ENCODE peak calls at places on chromosomes 4 and X, in five cellular contexts. G, J, Y, I and N are unnamed samples.

GRCh38 chrX:103453655-103454054 is 65.6 kb downstream of the RAB40A start:
- DNase-seq in G (peak; percentile 68), J (no peak), Y (no peak), I (no peak), N (no peak)

GRCh38 chr4:101292901-101293300 is 54.4 kb downstream of the PPP3CA start:
- DNase-seq in G (no peak), J (no peak), Y (no peak), I (no peak), N (no peak)

GRCh38 chr4:122796801-122797404 is 29.7 kb upstream of the FGF2 start:
- DNase-seq in G (peak; percentile 18), J (no peak), Y (no peak), I (no peak), N (no peak)

GRCh38 chr4:154622598-154622997 is 10.1 kb upstream of the FGG start:
- DNase-seq in G (peak; percentile 36), J (no peak), Y (no peak), I (peak; percentile 17), N (no peak)

GRCh38 chr4:40507977-40508376 is 121.7 kb downstream of the RBM47 start:
- DNase-seq in G (peak; percentile 13), J (no peak), Y (no peak), I (no peak), N (no peak)

GRCh38 chrX:70134116-70134477 is 850 bp downstream of the IGBP1 start:
- DNase-seq in G (peak; percentile 5), J (no peak), Y (no peak), I (peak; percentile 59), N (no peak)

GRCh38 chrX:45445745-45446412 is 245.2 kb upstream of the DIPK2B start:
- DNase-seq in G (peak; percentile 88), J (no peak), Y (no peak), I (no peak), N (no peak)

GRCh38 chr4:84966382-84967291 is at the start of gene WDFY3:
- DNase-seq in G (peak; percentile 89), J (peak; percentile 88), Y (peak; percentile 89), I (peak; percentile 94), N (peak; percentile 48)

GRCh38 chr4:25927361-25928040 is 13.5 kb downstream of the SMIM20 start:
- DNase-seq in G (no peak), J (no peak), Y (no peak), I (peak; percentile 69), N (no peak)

GRCh38 chr4:3291969-3292570 is 751 bp upstream of the RGS12 start:
- DNase-seq in G (peak; percentile 71), J (peak; percentile 78), Y (no peak), I (peak; percentile 50), N (no peak)

GRCh38 chrX:22666441-22666840 is 333.3 kb upstream of the DDX53 start:
- DNase-seq in G (peak; percentile 2), J (no peak), Y (no peak), I (no peak), N (no peak)

GRCh38 chrX:41332988-41333743 is 796 bp upstream of the DDX3X start:
- DNase-seq in G (peak; percentile 88), J (peak; percentile 94), Y (peak; percentile 71), I (peak; percentile 94), N (peak; percentile 68)

GRCh38 chr4:167883271-167883670 is 209.1 kb upstream of the ANXA10 start:
- DNase-seq in G (no peak), J (no peak), Y (no peak), I (no peak), N (no peak)

GRCh38 chr4:113445286-113445685 is 316.3 kb downstream of the CAMK2D start:
- DNase-seq in G (peak; percentile 78), J (peak; percentile 65), Y (peak; percentile 75), I (no peak), N (no peak)

GRCh38 chrX:67545772-67546495 is 2.1 kb downstream of the AR start:
- DNase-seq in G (peak; percentile 43), J (peak; percentile 57), Y (no peak), I (no peak), N (no peak)

GRCh38 chrX:81201692-81202412 is at the start of the genes HMGN5 and SH3BGRL:
- DNase-seq in G (peak; percentile 86), J (peak; percentile 84), Y (peak; percentile 72), I (peak; percentile 10), N (peak; percentile 40)

GRCh38 chr4:157220026-157220881 is at the start of gene GRIA2:
- DNase-seq in G (peak; percentile 57), J (peak; percentile 68), Y (no peak), I (peak; percentile 40), N (peak; percentile 96)

GRCh38 chr4:121189811-121190210 is 25.7 kb upstream of the TNIP3 start:
- DNase-seq in G (no peak), J (no peak), Y (no peak), I (no peak), N (no peak)

GRCh38 chrX:15384304-15384703 is at the start of gene VEGFD:
- DNase-seq in G (peak; percentile 14), J (no peak), Y (peak; percentile 13), I (no peak), N (no peak)

GRCh38 chr4:153546273-153546672 is 80.1 kb downstream of the TMEM131L start:
- DNase-seq in G (no peak), J (no peak), Y (no peak), I (no peak), N (no peak)

GRCh38 chr4:139184129-139184528 is 7.1 kb upstream of the ELF2 start:
- DNase-seq in G (peak; percentile 21), J (no peak), Y (no peak), I (no peak), N (no peak)

GRCh38 chr4:128371004-128371777 is 83.6 kb upstream of the PGRMC2 start:
- DNase-seq in G (peak; percentile 57), J (no peak), Y (no peak), I (no peak), N (no peak)

GRCh38 chrX:940691-941090 is 271.8 kb downstream of the CRLF2 start:
- DNase-seq in G (no peak), J (no peak), Y (no peak), I (no peak), N (no peak)

GRCh38 chrX:120316587-120317283 is 5.5 kb upstream of the TMEM255A start:
- DNase-seq in G (peak; percentile 19), J (no peak), Y (no peak), I (no peak), N (no peak)

GRCh38 chrX:43693602-43694406 is 37.7 kb downstream of the MAOA start:
- DNase-seq in G (no peak), J (no peak), Y (no peak), I (peak; percentile 26), N (no peak)

GRCh38 chr4:7725951-7726350 is 213.7 kb downstream of the AFAP1 start:
- DNase-seq in G (peak; percentile 90), J (no peak), Y (no peak), I (no peak), N (no peak)

GRCh38 chr4:57303012-57303751 is 193.0 kb upstream of the IGFBP7 start:
- DNase-seq in G (peak; percentile 37), J (no peak), Y (no peak), I (peak; percentile 2), N (no peak)

GRCh38 chr4:182144621-182145359 is 98.4 kb upstream of the TENM3 start:
- DNase-seq in G (no peak), J (no peak), Y (no peak), I (no peak), N (no peak)